ENCODE peak calls at places on chromosomes 4 and X, in five cellular contexts. S is DMS153, K is M059J, L is T-helper 9 cell, Z is RWPE1. Q is an unnamed sample.

GRCh38 chrX:134671207-134671750 is 13.0 kb upstream of the PLAC1 start:
- DNase-seq in S (no peak), K (peak; percentile 81), L (no peak), Z (no peak), Q (peak; percentile 34)

GRCh38 chr4:139214039-139214534 is 37.1 kb upstream of the ELF2 start:
- DNase-seq in S (peak; percentile 86), K (no peak), L (no peak), Z (no peak), Q (peak; percentile 26)

GRCh38 chr4:1713003-1713397 is 881 bp upstream of the SLBP start:
- DNase-seq in S (no peak), K (no peak), L (no peak), Z (peak; percentile 55), Q (no peak)

GRCh38 chrX:9339603-9340569 is 125.0 kb upstream of the TBL1X start:
- DNase-seq in S (no peak), K (peak; percentile 40), L (no peak), Z (no peak), Q (peak; percentile 33)

GRCh38 chr4:71472946-71473345 is 134.1 kb downstream of the SLC4A4 start:
- DNase-seq in S (no peak), K (peak; percentile 73), L (no peak), Z (peak; percentile 5), Q (no peak)

GRCh38 chr4:13142191-13142590 is 341.9 kb downstream of the RAB28 start:
- DNase-seq in S (no peak), K (no peak), L (no peak), Z (no peak), Q (no peak)

GRCh38 chr4:104394409-104394813 is 100.3 kb downstream of the CXXC4 start:
- DNase-seq in S (peak; percentile 43), K (no peak), L (no peak), Z (no peak), Q (no peak)

GRCh38 chrX:153925739-153926593 is at the start of gene ARHGAP4:
- DNase-seq in S (no peak), K (no peak), L (peak; percentile 32), Z (no peak), Q (no peak)

GRCh38 chr4:111064342-111064993 is 441.6 kb upstream of the PITX2 start:
- DNase-seq in S (no peak), K (peak; percentile 97), L (no peak), Z (no peak), Q (peak; percentile 9)

GRCh38 chr4:112807999-112808398 is 171.1 kb downstream of the LARP7 start:
- DNase-seq in S (no peak), K (no peak), L (no peak), Z (no peak), Q (no peak)

GRCh38 chrX:129779747-129780146 is at the start of gene SASH3:
- DNase-seq in S (no peak), K (no peak), L (peak; percentile 52), Z (no peak), Q (no peak)

GRCh38 chr4:89311433-89311832 is 3.8 kb upstream of the GPRIN3 start:
- DNase-seq in S (no peak), K (no peak), L (no peak), Z (no peak), Q (no peak)